ENCODE peak calls at places on chromosomes 4 and X, in six cellular contexts. One of them, this sample, is unnamed.

GRCh38 chr4:41839945-41840854 is 91.7 kb upstream of the PHOX2B start:
- DNase-seq in fibroblast of lung: no peak
- DNase-seq in IMR-90: no peak
- DNase-seq in choroid plexus epithelial cell: no peak
- DNase-seq in neuronal stem cell: no peak
- DNase-seq in cardiac muscle cell: no peak
- DNase-seq in this sample: no peak

GRCh38 chr4:80535551-80535950 is 200.0 kb downstream of the CFAP299 start:
- DNase-seq in fibroblast of lung: no peak
- DNase-seq in IMR-90: no peak
- DNase-seq in choroid plexus epithelial cell: no peak
- DNase-seq in neuronal stem cell: no peak
- DNase-seq in cardiac muscle cell: no peak
- DNase-seq in this sample: peak

GRCh38 chrX:21487832-21488231 is 113.6 kb downstream of the CNKSR2 start:
- DNase-seq in fibroblast of lung: no peak
- DNase-seq in IMR-90: peak
- DNase-seq in choroid plexus epithelial cell: peak
- DNase-seq in neuronal stem cell: no peak
- DNase-seq in cardiac muscle cell: peak
- DNase-seq in this sample: no peak

GRCh38 chr4:134544303-134544761 is 342.7 kb upstream of the PABPC4L start:
- DNase-seq in fibroblast of lung: no peak
- DNase-seq in IMR-90: no peak
- DNase-seq in choroid plexus epithelial cell: no peak
- DNase-seq in neuronal stem cell: no peak
- DNase-seq in cardiac muscle cell: peak
- DNase-seq in this sample: peak

GRCh38 chr4:178689926-178690325 is 1247.7 kb upstream of the AGA start:
- DNase-seq in fibroblast of lung: no peak
- DNase-seq in IMR-90: no peak
- DNase-seq in choroid plexus epithelial cell: no peak
- DNase-seq in neuronal stem cell: peak
- DNase-seq in cardiac muscle cell: no peak
- DNase-seq in this sample: no peak

GRCh38 chr4:39976945-39977488 is 694 bp downstream of the PDS5A start:
- DNase-seq in fibroblast of lung: peak
- DNase-seq in IMR-90: no peak
- DNase-seq in choroid plexus epithelial cell: peak
- DNase-seq in neuronal stem cell: peak
- DNase-seq in cardiac muscle cell: peak
- DNase-seq in this sample: no peak

GRCh38 chrX:53262189-53262917 is 19.0 kb downstream of the IQSEC2 start:
- DNase-seq in fibroblast of lung: no peak
- DNase-seq in IMR-90: no peak
- DNase-seq in choroid plexus epithelial cell: no peak
- DNase-seq in neuronal stem cell: no peak
- DNase-seq in cardiac muscle cell: no peak
- DNase-seq in this sample: no peak

GRCh38 chr4:53601251-53601764 is 10.0 kb upstream of the LNX1 start:
- DNase-seq in fibroblast of lung: no peak
- DNase-seq in IMR-90: no peak
- DNase-seq in choroid plexus epithelial cell: peak
- DNase-seq in neuronal stem cell: no peak
- DNase-seq in cardiac muscle cell: peak
- DNase-seq in this sample: no peak

GRCh38 chr4:27194599-27194998 is 334.0 kb downstream of the STIM2 start:
- DNase-seq in fibroblast of lung: no peak
- DNase-seq in IMR-90: no peak
- DNase-seq in choroid plexus epithelial cell: no peak
- DNase-seq in neuronal stem cell: no peak
- DNase-seq in cardiac muscle cell: no peak
- DNase-seq in this sample: no peak

GRCh38 chr4:128711361-128711760 is 98.1 kb upstream of the JADE1 start:
- DNase-seq in fibroblast of lung: no peak
- DNase-seq in IMR-90: no peak
- DNase-seq in choroid plexus epithelial cell: no peak
- DNase-seq in neuronal stem cell: no peak
- DNase-seq in cardiac muscle cell: no peak
- DNase-seq in this sample: no peak

GRCh38 chr4:185254434-185254833 is 45.0 kb downstream of the SNX25 start:
- DNase-seq in fibroblast of lung: no peak
- DNase-seq in IMR-90: peak
- DNase-seq in choroid plexus epithelial cell: peak
- DNase-seq in neuronal stem cell: no peak
- DNase-seq in cardiac muscle cell: no peak
- DNase-seq in this sample: no peak

GRCh38 chrX:79325263-79325958 is 41.7 kb downstream of the ITM2A start:
- DNase-seq in fibroblast of lung: no peak
- DNase-seq in IMR-90: no peak
- DNase-seq in choroid plexus epithelial cell: no peak
- DNase-seq in neuronal stem cell: no peak
- DNase-seq in cardiac muscle cell: no peak
- DNase-seq in this sample: no peak

GRCh38 chrX:138890491-138890890 is 179.0 kb upstream of the FGF13 start:
- DNase-seq in fibroblast of lung: peak
- DNase-seq in IMR-90: no peak
- DNase-seq in choroid plexus epithelial cell: no peak
- DNase-seq in neuronal stem cell: no peak
- DNase-seq in cardiac muscle cell: no peak
- DNase-seq in this sample: no peak

GRCh38 chr4:54539500-54540029 is 118.2 kb upstream of the KIT start:
- DNase-seq in fibroblast of lung: peak
- DNase-seq in IMR-90: peak
- DNase-seq in choroid plexus epithelial cell: peak
- DNase-seq in neuronal stem cell: peak
- DNase-seq in cardiac muscle cell: peak
- DNase-seq in this sample: peak

GRCh38 chrX:74195605-74196004 is 108.4 kb upstream of the ZCCHC13 start:
- DNase-seq in fibroblast of lung: no peak
- DNase-seq in IMR-90: no peak
- DNase-seq in choroid plexus epithelial cell: no peak
- DNase-seq in neuronal stem cell: no peak
- DNase-seq in cardiac muscle cell: no peak
- DNase-seq in this sample: no peak

GRCh38 chrX:108736509-108737479 is at the start of gene IRS4:
- DNase-seq in fibroblast of lung: no peak
- DNase-seq in IMR-90: no peak
- DNase-seq in choroid plexus epithelial cell: peak
- DNase-seq in neuronal stem cell: peak
- DNase-seq in cardiac muscle cell: peak
- DNase-seq in this sample: peak

GRCh38 chr4:138341739-138342415 is 99.7 kb upstream of the SLC7A11 start:
- DNase-seq in fibroblast of lung: no peak
- DNase-seq in IMR-90: no peak
- DNase-seq in choroid plexus epithelial cell: no peak
- DNase-seq in neuronal stem cell: no peak
- DNase-seq in cardiac muscle cell: no peak
- DNase-seq in this sample: no peak

GRCh38 chr4:22988526-22988925 is 295.8 kb downstream of the GBA3 start:
- DNase-seq in fibroblast of lung: no peak
- DNase-seq in IMR-90: no peak
- DNase-seq in choroid plexus epithelial cell: no peak
- DNase-seq in neuronal stem cell: no peak
- DNase-seq in cardiac muscle cell: no peak
- DNase-seq in this sample: no peak

GRCh38 chrX:93791304-93791703 is 117.3 kb downstream of the FAM133A start:
- DNase-seq in fibroblast of lung: no peak
- DNase-seq in IMR-90: no peak
- DNase-seq in choroid plexus epithelial cell: no peak
- DNase-seq in neuronal stem cell: no peak
- DNase-seq in cardiac muscle cell: no peak
- DNase-seq in this sample: no peak

GRCh38 chr4:40980318-40980883 is 230.6 kb downstream of the NSUN7 start:
- DNase-seq in fibroblast of lung: no peak
- DNase-seq in IMR-90: no peak
- DNase-seq in choroid plexus epithelial cell: no peak
- DNase-seq in neuronal stem cell: no peak
- DNase-seq in cardiac muscle cell: peak
- DNase-seq in this sample: no peak

GRCh38 chr4:24644983-24645764 is 60.8 kb upstream of the DHX15 start:
- DNase-seq in fibroblast of lung: peak
- DNase-seq in IMR-90: peak
- DNase-seq in choroid plexus epithelial cell: no peak
- DNase-seq in neuronal stem cell: no peak
- DNase-seq in cardiac muscle cell: no peak
- DNase-seq in this sample: peak
- H3K4me3 ChIP-seq in fibroblast of lung: no peak
- H3K4me3 ChIP-seq in IMR-90: no peak
- H3K4me3 ChIP-seq in choroid plexus epithelial cell: no peak
- H3K4me3 ChIP-seq in neuronal stem cell: no peak
- H3K4me3 ChIP-seq in cardiac muscle cell: no peak
- H3K4me3 ChIP-seq in this sample: no peak

GRCh38 chr4:1656986-1657385 is 27.1 kb downstream of the FAM53A start:
- DNase-seq in fibroblast of lung: no peak
- DNase-seq in IMR-90: no peak
- DNase-seq in choroid plexus epithelial cell: no peak
- DNase-seq in neuronal stem cell: no peak
- DNase-seq in cardiac muscle cell: no peak
- DNase-seq in this sample: no peak
- H3K4me3 ChIP-seq in fibroblast of lung: no peak
- H3K4me3 ChIP-seq in IMR-90: no peak
- H3K4me3 ChIP-seq in choroid plexus epithelial cell: no peak
- H3K4me3 ChIP-seq in neuronal stem cell: no peak
- H3K4me3 ChIP-seq in cardiac muscle cell: no peak
- H3K4me3 ChIP-seq in this sample: no peak

GRCh38 chrX:87679849-87680248 is 162.2 kb downstream of the KLHL4 start:
- DNase-seq in fibroblast of lung: no peak
- DNase-seq in IMR-90: no peak
- DNase-seq in choroid plexus epithelial cell: no peak
- DNase-seq in neuronal stem cell: no peak
- DNase-seq in cardiac muscle cell: no peak
- DNase-seq in this sample: no peak
- H3K4me3 ChIP-seq in fibroblast of lung: no peak
- H3K4me3 ChIP-seq in IMR-90: no peak
- H3K4me3 ChIP-seq in choroid plexus epithelial cell: no peak
- H3K4me3 ChIP-seq in neuronal stem cell: no peak
- H3K4me3 ChIP-seq in cardiac muscle cell: no peak
- H3K4me3 ChIP-seq in this sample: no peak

GRCh38 chr4:110636677-110637407 is 14.0 kb upstream of the PITX2 start:
- DNase-seq in fibroblast of lung: no peak
- DNase-seq in IMR-90: peak
- DNase-seq in choroid plexus epithelial cell: no peak
- DNase-seq in neuronal stem cell: peak
- DNase-seq in cardiac muscle cell: peak
- DNase-seq in this sample: peak
- H3K4me3 ChIP-seq in fibroblast of lung: peak
- H3K4me3 ChIP-seq in IMR-90: peak
- H3K4me3 ChIP-seq in choroid plexus epithelial cell: no peak
- H3K4me3 ChIP-seq in neuronal stem cell: peak
- H3K4me3 ChIP-seq in cardiac muscle cell: peak
- H3K4me3 ChIP-seq in this sample: peak